ENCODE peak calls at places on chromosome 9, in six cellular contexts. N, X, D, B, C and Y are unnamed samples.

GRCh38 chr9:19410594-19410993 is 1.8 kb downstream of the ACER2 start:
- DNase-seq in X (no peak), C (no peak), D (no peak), N (no peak), B (no peak), Y (no peak)

GRCh38 chr9:114895605-114896004 is 34.8 kb downstream of the TNFSF8 start:
- DNase-seq in D (peak; percentile 62), C (no peak), N (no peak), B (no peak), X (no peak), Y (no peak)

GRCh38 chr9:133704711-133705181 is 33.4 kb downstream of the SARDH start:
- DNase-seq in D (no peak), N (no peak), C (no peak), B (no peak), X (no peak), Y (no peak)

GRCh38 chr9:101635473-101635872 is 40.7 kb upstream of the PPP3R2 start:
- DNase-seq in B (no peak), C (no peak), D (no peak), X (no peak), N (peak; percentile 18), Y (no peak)

GRCh38 chr9:91966503-91966902 is 16.5 kb upstream of the ROR2 start:
- DNase-seq in B (no peak), D (no peak), X (no peak), N (no peak), C (no peak), Y (no peak)

GRCh38 chr9:124665391-124666058 is 105.6 kb downstream of the NR6A1 start:
- DNase-seq in B (peak; percentile 86), N (no peak), C (no peak), X (peak; percentile 49), D (no peak), Y (no peak)

GRCh38 chr9:98935064-98935463 is 8.6 kb upstream of the COL15A1 start:
- DNase-seq in D (no peak), B (no peak), N (no peak), C (no peak), X (no peak), Y (no peak)

GRCh38 chr9:80175286-80175906 is 603.6 kb downstream of the TLE4 start:
- DNase-seq in C (peak; percentile 5), N (peak; percentile 67), B (peak; percentile 6), X (no peak), D (peak; percentile 72), Y (peak; percentile 75)

GRCh38 chr9:36023260-36024048 is 13.3 kb upstream of the RECK start:
- DNase-seq in C (peak; percentile 57), D (peak; percentile 81), X (no peak), B (peak; percentile 47), N (peak; percentile 87), Y (peak; percentile 82)

GRCh38 chr9:105681724-105682123 is 12.6 kb upstream of the TMEM38B start:
- DNase-seq in D (peak; percentile 47), N (no peak), B (peak; percentile 44), X (no peak), C (no peak), Y (no peak)

GRCh38 chr9:95270790-95271189 is 46.7 kb downstream of the FANCC start:
- DNase-seq in C (no peak), X (no peak), N (no peak), B (no peak), D (no peak), Y (no peak)

GRCh38 chr9:95265960-95266359 is 51.5 kb downstream of the FANCC start:
- DNase-seq in B (no peak), X (no peak), D (no peak), C (no peak), N (no peak), Y (no peak)

GRCh38 chr9:95264954-95265615 is 52.4 kb downstream of the FANCC start:
- DNase-seq in C (no peak), B (peak; percentile 51), X (no peak), D (peak; percentile 67), N (peak; percentile 61), Y (peak; percentile 42)

GRCh38 chr9:95266649-95267048 is 50.9 kb downstream of the FANCC start:
- DNase-seq in B (no peak), D (no peak), N (no peak), X (no peak), C (no peak), Y (no peak)

DNA sequence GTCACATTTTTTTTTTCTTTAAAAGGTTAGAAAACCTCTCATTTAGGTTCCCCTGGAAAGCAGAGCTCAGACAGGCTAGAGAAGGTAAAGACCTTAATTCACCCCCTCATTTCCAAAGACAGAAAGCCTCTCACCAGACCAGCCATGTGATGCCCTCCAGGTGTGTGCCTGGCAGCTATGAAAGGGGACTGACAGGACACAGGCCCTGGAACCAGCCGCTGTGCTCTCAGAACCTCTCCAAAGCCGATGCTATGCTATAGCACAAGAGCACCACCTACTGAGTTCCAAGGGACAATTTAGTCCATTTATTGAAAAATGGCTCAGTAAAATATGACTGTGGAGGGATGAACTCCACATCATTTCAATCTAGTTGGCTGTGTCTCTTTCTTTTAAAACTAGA is 48.8 kb downstream of the FANCC start:
- DNase-seq in C (no peak), N (peak; percentile 62), B (no peak), D (peak; percentile 63), X (no peak), Y (peak; percentile 61)
- H3K4me2 ChIP-seq in C (no peak overlapping the region), N (no peak overlapping the region), B (no peak overlapping the region), D (no peak overlapping the region), X (no peak overlapping the region), Y (no peak overlapping the region)

GRCh38 chr9:74817281-74818181 is 70.2 kb downstream of the TRPM6 start:
- DNase-seq in D (no peak), B (no peak), N (no peak), C (no peak), X (no peak), Y (no peak)
- H3K4me2 ChIP-seq in D (no peak overlapping the region), B (no peak overlapping the region), N (no peak overlapping the region), C (no peak overlapping the region), X (no peak overlapping the region), Y (no peak overlapping the region)

DNA sequence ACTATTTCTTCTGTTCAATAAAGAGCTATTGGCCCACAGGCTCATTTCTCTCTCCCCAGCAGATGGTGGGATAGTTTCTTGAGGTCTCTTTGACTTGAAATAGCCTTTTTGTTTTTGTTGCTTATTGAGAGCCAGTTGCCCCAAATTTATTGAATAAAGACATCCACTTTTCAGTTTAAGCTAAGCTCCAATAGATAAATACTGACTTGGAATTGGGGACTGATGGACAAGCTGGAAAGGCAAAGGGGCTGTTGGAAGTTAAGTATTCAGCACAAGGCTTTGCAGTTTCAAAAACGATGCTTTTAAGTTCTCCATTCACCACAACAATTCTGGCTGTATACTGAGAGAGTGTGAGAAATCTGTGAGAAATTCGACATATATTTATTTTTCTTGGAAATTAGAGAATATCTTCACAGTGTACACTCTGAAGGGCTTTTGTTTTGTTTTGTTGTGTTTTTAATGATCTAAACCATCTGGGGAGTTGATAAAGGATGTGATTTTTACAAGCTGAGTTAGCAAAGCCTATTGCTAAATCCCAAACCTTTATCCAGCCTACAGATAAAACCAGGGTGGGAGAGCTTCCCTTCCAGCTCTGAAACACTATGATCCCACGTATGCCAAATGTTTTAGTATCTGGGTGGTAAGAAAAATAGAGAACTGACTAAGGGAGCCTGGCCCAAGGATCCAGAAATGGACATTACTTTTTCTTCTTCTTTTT is 290.4 kb upstream of the MPDZ start:
- DNase-seq in C (no peak), D (peak; percentile 74), X (no peak), B (peak; percentile 80), N (no peak), Y (no peak)
- H3K4me2 ChIP-seq in C (no peak overlapping the region), D (no peak overlapping the region), X (no peak overlapping the region), B (peak overlapping the region; percentile 88), N (peak overlapping the region; percentile 83), Y (no peak overlapping the region)

DNA sequence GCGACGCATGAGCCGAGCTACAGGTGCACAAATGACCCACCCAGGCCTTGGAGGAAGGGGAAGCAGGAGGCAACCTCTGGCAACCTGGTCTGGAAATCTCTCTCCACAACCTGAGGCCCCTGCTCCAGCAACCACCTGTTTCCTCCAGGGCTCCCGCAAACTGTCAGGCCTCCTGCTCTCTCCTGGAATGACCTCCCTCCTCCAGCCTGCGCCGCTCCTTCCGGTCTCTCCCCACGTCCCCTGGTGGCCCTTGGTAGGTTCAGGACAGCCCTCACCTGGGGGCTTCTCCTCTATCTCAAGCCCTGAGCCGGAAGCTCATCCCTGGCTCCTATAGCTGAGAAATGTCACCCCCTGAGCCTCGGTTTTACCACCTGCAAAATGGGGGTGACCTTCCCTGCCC is 7.6 kb downstream of the FCN1 start:
- DNase-seq in B (no peak), X (no peak), D (no peak), C (no peak), N (no peak), Y (no peak)
- H3K4me2 ChIP-seq in B (no peak overlapping the region), X (no peak overlapping the region), D (no peak overlapping the region), C (no peak overlapping the region), N (no peak overlapping the region), Y (no peak overlapping the region)

GRCh38 chr9:113524460-113524859 is 60.9 kb downstream of the RGS3 start:
- DNase-seq in X (no peak), D (no peak), B (no peak), C (no peak), N (no peak), Y (no peak)

GRCh38 chr9:113526841-113527240 is 63.3 kb downstream of the RGS3 start:
- DNase-seq in B (no peak), X (no peak), N (no peak), C (no peak), D (peak; percentile 81), Y (no peak)

GRCh38 chr9:113526231-113526746 is 62.8 kb downstream of the RGS3 start:
- DNase-seq in X (no peak), N (no peak), C (no peak), D (no peak), B (no peak), Y (no peak)

GRCh38 chr9:113525208-113525607 is 61.7 kb downstream of the RGS3 start:
- DNase-seq in N (no peak), C (no peak), B (no peak), X (no peak), D (no peak), Y (no peak)

DNA sequence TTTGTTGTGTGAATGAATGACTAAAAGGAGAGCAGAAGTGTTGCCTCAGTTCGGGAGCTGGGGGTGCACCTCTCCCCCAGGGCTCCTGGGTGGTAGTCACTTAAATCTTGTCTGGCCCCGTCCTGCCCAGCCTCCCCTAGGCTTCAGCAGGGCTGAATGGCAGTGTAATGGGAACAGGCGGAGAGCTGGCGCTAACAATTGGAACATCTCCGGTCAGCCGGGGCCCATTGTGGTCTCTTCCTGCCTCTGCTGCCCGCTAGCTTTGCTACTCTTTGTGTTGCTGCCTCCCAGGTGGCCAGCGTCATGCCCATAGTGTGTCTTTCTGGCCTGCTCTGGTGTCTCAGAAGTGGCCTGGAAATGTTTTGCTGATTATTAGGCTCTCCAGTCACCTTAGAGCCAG is 62.3 kb downstream of the RGS3 start:
- DNase-seq in N (no peak), X (no peak), C (no peak), D (no peak), B (no peak), Y (no peak)
- H3K4me2 ChIP-seq in N (no peak overlapping the region), X (no peak overlapping the region), C (no peak overlapping the region), D (no peak overlapping the region), B (no peak overlapping the region), Y (no peak overlapping the region)

DNA sequence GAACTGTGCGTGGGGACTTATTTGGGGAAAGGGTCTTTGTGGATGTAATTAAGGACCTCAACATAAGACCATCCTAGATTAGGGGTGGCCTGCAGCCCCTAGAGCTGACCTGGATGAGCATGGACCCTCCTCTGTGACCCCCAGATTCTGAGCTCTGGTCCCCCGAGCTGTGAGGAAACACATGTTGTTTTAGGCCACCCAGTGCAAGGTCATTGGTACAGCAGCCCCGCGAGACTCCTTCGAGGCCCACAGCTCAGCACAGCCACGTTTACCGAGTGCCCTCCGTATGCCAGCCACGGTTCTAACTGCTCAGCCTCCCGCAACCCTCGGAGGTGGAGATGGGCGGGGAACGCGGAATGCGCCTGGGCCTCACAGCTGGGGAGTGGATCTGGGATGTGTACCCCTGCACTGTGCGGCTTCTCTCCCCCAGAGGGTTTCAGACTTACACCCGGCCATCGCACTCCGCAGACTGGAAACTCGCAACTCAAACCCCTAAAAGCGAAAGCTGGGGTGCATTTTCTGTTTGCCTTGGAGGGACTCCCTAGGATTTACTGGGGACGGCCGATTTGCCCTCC is 4.5 kb upstream of the GPSM1 start:
- DNase-seq in N (no peak), B (no peak), D (no peak), C (no peak), X (no peak), Y (no peak)
- H3K4me2 ChIP-seq in N (no peak overlapping the region), B (no peak overlapping the region), D (no peak overlapping the region), C (no peak overlapping the region), X (peak overlapping the region; percentile 59), Y (no peak overlapping the region)